ENCODE peak calls at places on chromosomes 6 and 20, in nine cellular contexts. One of them, this sample, is unnamed.

GRCh38 chr20:32832664-32833063 is 12.9 kb downstream of the MAPRE1 start:
- DNase-seq in naive B cell: no peak
- DNase-seq in adrenal gland: no peak
- DNase-seq in endodermal cell: no peak
- DNase-seq in GM12891: no peak
- DNase-seq in neuronal stem cell: no peak
- DNase-seq in NCI-H460: no peak
- DNase-seq in lower leg skin: no peak
- DNase-seq in esophagus muscularis mucosa: no peak
- DNase-seq in this sample: no peak

GRCh38 chr6:152085533-152085932 is 278.1 kb downstream of the ESR1 start:
- DNase-seq in GM12891: no peak
- DNase-seq in esophagus muscularis mucosa: no peak
- DNase-seq in endodermal cell: no peak
- DNase-seq in lower leg skin: no peak
- DNase-seq in adrenal gland: no peak
- DNase-seq in neuronal stem cell: no peak
- DNase-seq in NCI-H460: no peak
- DNase-seq in naive B cell: no peak
- DNase-seq in this sample: no peak

GRCh38 chr20:54178256-54178655 is 4.5 kb upstream of the CYP24A1 start:
- DNase-seq in adrenal gland: no peak
- DNase-seq in naive B cell: no peak
- DNase-seq in neuronal stem cell: no peak
- DNase-seq in lower leg skin: no peak
- DNase-seq in NCI-H460: no peak
- DNase-seq in endodermal cell: no peak
- DNase-seq in esophagus muscularis mucosa: no peak
- DNase-seq in GM12891: no peak
- DNase-seq in this sample: no peak

GRCh38 chr20:63968928-63969760 is 586 bp downstream of the ZNF512B start:
- DNase-seq in lower leg skin: no peak
- DNase-seq in adrenal gland: peak
- DNase-seq in naive B cell: peak
- DNase-seq in neuronal stem cell: no peak
- DNase-seq in GM12891: no peak
- DNase-seq in endodermal cell: peak
- DNase-seq in esophagus muscularis mucosa: no peak
- DNase-seq in NCI-H460: no peak
- DNase-seq in this sample: no peak

GRCh38 chr6:131741688-131742393 is 31.0 kb upstream of the CTAGE9 start:
- DNase-seq in GM12891: no peak
- DNase-seq in lower leg skin: no peak
- DNase-seq in NCI-H460: no peak
- DNase-seq in naive B cell: no peak
- DNase-seq in neuronal stem cell: no peak
- DNase-seq in esophagus muscularis mucosa: no peak
- DNase-seq in adrenal gland: no peak
- DNase-seq in endodermal cell: no peak
- DNase-seq in this sample: no peak

GRCh38 chr6:160203522-160203921 is 55.1 kb downstream of the SLC22A2 start:
- DNase-seq in adrenal gland: no peak
- DNase-seq in neuronal stem cell: no peak
- DNase-seq in naive B cell: no peak
- DNase-seq in GM12891: no peak
- DNase-seq in lower leg skin: no peak
- DNase-seq in NCI-H460: no peak
- DNase-seq in esophagus muscularis mucosa: no peak
- DNase-seq in endodermal cell: no peak
- DNase-seq in this sample: no peak

GRCh38 chr6:75376347-75377024 is 91.9 kb upstream of the TMEM30A start:
- DNase-seq in neuronal stem cell: no peak
- DNase-seq in endodermal cell: no peak
- DNase-seq in adrenal gland: no peak
- DNase-seq in naive B cell: no peak
- DNase-seq in NCI-H460: no peak
- DNase-seq in lower leg skin: no peak
- DNase-seq in GM12891: no peak
- DNase-seq in esophagus muscularis mucosa: no peak
- DNase-seq in this sample: no peak

GRCh38 chr6:27771240-27771639 is 141.0 kb downstream of the OR2B2 start:
- DNase-seq in neuronal stem cell: no peak
- DNase-seq in NCI-H460: no peak
- DNase-seq in GM12891: no peak
- DNase-seq in endodermal cell: peak
- DNase-seq in naive B cell: no peak
- DNase-seq in adrenal gland: no peak
- DNase-seq in lower leg skin: no peak
- DNase-seq in esophagus muscularis mucosa: peak
- DNase-seq in this sample: no peak